ENCODE peak calls at places on chromosomes 6 and 20, in ten cellular contexts. One of them, this sample, is unnamed. For H3K4me1, the result is how much of the 10 kb centered on the place peaks cover.

GRCh38 chr20:10461495-10461894 is 26.4 kb downstream of the SLX4IP start:
- DNase-seq in ovary: no peak
- DNase-seq in lung: no peak
- DNase-seq in colonic mucosa: no peak
- DNase-seq in stomach: no peak
- DNase-seq in heart right ventricle: no peak
- DNase-seq in psoas muscle: no peak
- DNase-seq in pancreas: peak
- DNase-seq in PC-9: no peak
- DNase-seq in uterus: no peak
- DNase-seq in this sample: no peak

GRCh38 chr6:105746539-105746938 is 339.6 kb upstream of the PRDM1 start:
- DNase-seq in ovary: no peak
- DNase-seq in lung: no peak
- DNase-seq in colonic mucosa: no peak
- DNase-seq in stomach: no peak
- DNase-seq in heart right ventricle: no peak
- DNase-seq in psoas muscle: no peak
- DNase-seq in pancreas: no peak
- DNase-seq in PC-9: no peak
- DNase-seq in uterus: no peak
- DNase-seq in this sample: no peak

GRCh38 chr6:7373739-7374138 is 15.8 kb downstream of the CAGE1 start:
- DNase-seq in ovary: no peak
- DNase-seq in lung: no peak
- DNase-seq in colonic mucosa: peak
- DNase-seq in stomach: no peak
- DNase-seq in heart right ventricle: no peak
- DNase-seq in psoas muscle: no peak
- DNase-seq in pancreas: no peak
- DNase-seq in PC-9: no peak
- DNase-seq in uterus: no peak
- DNase-seq in this sample: no peak

GRCh38 chr6:39387785-39388184 is 65.3 kb upstream of the KCNK16 start:
- DNase-seq in ovary: no peak
- DNase-seq in lung: no peak
- DNase-seq in colonic mucosa: no peak
- DNase-seq in stomach: no peak
- DNase-seq in heart right ventricle: no peak
- DNase-seq in psoas muscle: no peak
- DNase-seq in pancreas: no peak
- DNase-seq in PC-9: no peak
- DNase-seq in uterus: no peak
- DNase-seq in this sample: no peak

GRCh38 chr6:168200571-168201134 is 118.9 kb downstream of the DACT2 start:
- DNase-seq in ovary: no peak
- DNase-seq in lung: no peak
- DNase-seq in colonic mucosa: no peak
- DNase-seq in stomach: no peak
- DNase-seq in heart right ventricle: no peak
- DNase-seq in psoas muscle: no peak
- DNase-seq in pancreas: no peak
- DNase-seq in PC-9: no peak
- DNase-seq in uterus: no peak
- DNase-seq in this sample: no peak

GRCh38 chr20:35432430-35432735 is 5.6 kb downstream of the GDF5 start:
- DNase-seq in ovary: no peak
- DNase-seq in lung: no peak
- DNase-seq in colonic mucosa: no peak
- DNase-seq in stomach: no peak
- DNase-seq in heart right ventricle: no peak
- DNase-seq in psoas muscle: no peak
- DNase-seq in pancreas: no peak
- DNase-seq in PC-9: no peak
- DNase-seq in uterus: no peak
- DNase-seq in this sample: no peak

GRCh38 chr20:57907131-57908083 is 197.6 kb upstream of the PMEPA1 start:
- DNase-seq in ovary: no peak
- DNase-seq in lung: no peak
- DNase-seq in colonic mucosa: no peak
- DNase-seq in stomach: no peak
- DNase-seq in heart right ventricle: no peak
- DNase-seq in psoas muscle: no peak
- DNase-seq in pancreas: no peak
- DNase-seq in PC-9: no peak
- DNase-seq in uterus: no peak
- DNase-seq in this sample: no peak

GRCh38 chr20:46660487-46660886 is 9.2 kb upstream of the SLC13A3 start:
- DNase-seq in ovary: no peak
- DNase-seq in lung: no peak
- DNase-seq in colonic mucosa: no peak
- DNase-seq in stomach: no peak
- DNase-seq in heart right ventricle: no peak
- DNase-seq in psoas muscle: no peak
- DNase-seq in pancreas: no peak
- DNase-seq in PC-9: no peak
- DNase-seq in uterus: no peak
- DNase-seq in this sample: no peak

GRCh38 chr20:50858525-50858924 is 63.7 kb downstream of the BCAS4 start:
- DNase-seq in ovary: no peak
- DNase-seq in lung: no peak
- DNase-seq in colonic mucosa: no peak
- DNase-seq in stomach: no peak
- DNase-seq in heart right ventricle: no peak
- DNase-seq in psoas muscle: no peak
- DNase-seq in pancreas: no peak
- DNase-seq in PC-9: no peak
- DNase-seq in uterus: no peak
- DNase-seq in this sample: no peak

GRCh38 chr6:83867527-83868161 is 8.2 kb downstream of the CYB5R4 start:
- DNase-seq in ovary: no peak
- DNase-seq in lung: peak
- DNase-seq in colonic mucosa: peak
- DNase-seq in stomach: peak
- DNase-seq in heart right ventricle: peak
- DNase-seq in psoas muscle: no peak
- DNase-seq in pancreas: no peak
- DNase-seq in PC-9: peak
- DNase-seq in uterus: no peak
- DNase-seq in this sample: no peak

GRCh38 chr6:48111143-48111506 is at the start of gene PTCHD4:
- DNase-seq in ovary: no peak
- DNase-seq in lung: no peak
- DNase-seq in colonic mucosa: no peak
- DNase-seq in stomach: no peak
- DNase-seq in heart right ventricle: no peak
- DNase-seq in psoas muscle: no peak
- DNase-seq in pancreas: no peak
- DNase-seq in PC-9: no peak
- DNase-seq in uterus: peak
- DNase-seq in this sample: no peak

GRCh38 chr20:23820493-23820892 is 6.0 kb downstream of the CST2 start:
- DNase-seq in ovary: no peak
- DNase-seq in lung: peak
- DNase-seq in colonic mucosa: no peak
- DNase-seq in stomach: no peak
- DNase-seq in heart right ventricle: no peak
- DNase-seq in psoas muscle: no peak
- DNase-seq in pancreas: no peak
- DNase-seq in PC-9: no peak
- DNase-seq in uterus: no peak
- DNase-seq in this sample: no peak

GRCh38 chr6:143742955-143743255 is 65.1 kb downstream of the PHACTR2 start:
- DNase-seq in ovary: no peak
- DNase-seq in lung: no peak
- DNase-seq in colonic mucosa: no peak
- DNase-seq in stomach: no peak
- DNase-seq in heart right ventricle: no peak
- DNase-seq in psoas muscle: no peak
- DNase-seq in pancreas: no peak
- DNase-seq in PC-9: no peak
- DNase-seq in uterus: no peak
- DNase-seq in this sample: no peak
- H3K27ac ChIP-seq in ovary: no peak
- H3K27ac ChIP-seq in lung: no peak
- H3K27ac ChIP-seq in colonic mucosa: peak
- H3K27ac ChIP-seq in stomach: peak
- H3K27ac ChIP-seq in heart right ventricle: peak
- H3K27ac ChIP-seq in psoas muscle: peak
- H3K27ac ChIP-seq in pancreas: no peak
- H3K27ac ChIP-seq in PC-9: no peak
- H3K27ac ChIP-seq in uterus: peak
- H3K27ac ChIP-seq in this sample: no peak

GRCh38 chr6:25971187-25971811 is 8.7 kb downstream of the TRIM38 start:
- DNase-seq in ovary: peak
- DNase-seq in lung: peak
- DNase-seq in colonic mucosa: no peak
- DNase-seq in stomach: no peak
- DNase-seq in heart right ventricle: no peak
- DNase-seq in psoas muscle: no peak
- DNase-seq in pancreas: no peak
- DNase-seq in PC-9: peak
- DNase-seq in uterus: peak
- DNase-seq in this sample: no peak

GRCh38 chr6:25968769-25969168 is 6.2 kb downstream of the TRIM38 start:
- DNase-seq in ovary: no peak
- DNase-seq in lung: no peak
- DNase-seq in colonic mucosa: no peak
- DNase-seq in stomach: no peak
- DNase-seq in heart right ventricle: no peak
- DNase-seq in psoas muscle: no peak
- DNase-seq in pancreas: no peak
- DNase-seq in PC-9: no peak
- DNase-seq in uterus: no peak
- DNase-seq in this sample: no peak

GRCh38 chr6:25963426-25964123 is 973 bp downstream of the TRIM38 start:
- DNase-seq in ovary: no peak
- DNase-seq in lung: no peak
- DNase-seq in colonic mucosa: peak
- DNase-seq in stomach: no peak
- DNase-seq in heart right ventricle: no peak
- DNase-seq in psoas muscle: no peak
- DNase-seq in pancreas: no peak
- DNase-seq in PC-9: peak
- DNase-seq in uterus: no peak
- DNase-seq in this sample: no peak

GRCh38 chr6:25962368-25963127 is at the start of gene TRIM38:
- DNase-seq in ovary: peak
- DNase-seq in lung: peak
- DNase-seq in colonic mucosa: peak
- DNase-seq in stomach: peak
- DNase-seq in heart right ventricle: no peak
- DNase-seq in psoas muscle: no peak
- DNase-seq in pancreas: peak
- DNase-seq in PC-9: peak
- DNase-seq in uterus: peak
- DNase-seq in this sample: peak

GRCh38 chr6:25966707-25967106 is 4.1 kb downstream of the TRIM38 start:
- DNase-seq in ovary: no peak
- DNase-seq in lung: no peak
- DNase-seq in colonic mucosa: no peak
- DNase-seq in stomach: no peak
- DNase-seq in heart right ventricle: no peak
- DNase-seq in psoas muscle: no peak
- DNase-seq in pancreas: no peak
- DNase-seq in PC-9: no peak
- DNase-seq in uterus: no peak
- DNase-seq in this sample: no peak
- H3K4me3 ChIP-seq in ovary: no peak
- H3K4me3 ChIP-seq in lung: no peak
- H3K4me3 ChIP-seq in colonic mucosa: no peak
- H3K4me3 ChIP-seq in stomach: no peak
- H3K4me3 ChIP-seq in heart right ventricle: no peak
- H3K4me3 ChIP-seq in psoas muscle: no peak
- H3K4me3 ChIP-seq in pancreas: no peak
- H3K4me3 ChIP-seq in PC-9: no peak
- H3K4me3 ChIP-seq in uterus: no peak
- H3K4me3 ChIP-seq in this sample: peak

DNA sequence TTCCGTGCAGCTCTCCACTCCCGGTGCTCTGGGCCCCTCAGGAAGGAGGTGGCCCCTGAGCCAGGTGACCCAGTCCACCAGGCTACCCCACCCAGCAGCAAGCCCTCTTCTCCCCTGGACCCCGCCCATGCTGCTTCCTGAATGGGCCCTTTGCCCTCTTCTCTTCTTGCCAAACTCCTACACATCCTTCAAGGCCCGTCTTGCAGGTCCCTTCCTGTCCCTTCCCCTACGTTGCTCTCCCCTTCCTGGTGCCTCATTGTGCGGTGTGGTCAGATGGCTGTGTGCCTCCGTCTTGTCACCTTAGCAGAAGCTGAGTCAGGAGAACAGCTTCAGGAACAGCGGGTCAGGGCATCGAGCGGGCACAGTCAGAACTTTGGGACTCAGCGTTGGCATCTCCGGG is 3.4 kb upstream of the GATA5 start:
- DNase-seq in ovary: no peak
- DNase-seq in lung: no peak
- DNase-seq in colonic mucosa: no peak
- DNase-seq in stomach: no peak
- DNase-seq in heart right ventricle: no peak
- DNase-seq in psoas muscle: no peak
- DNase-seq in pancreas: no peak
- DNase-seq in PC-9: no peak
- DNase-seq in uterus: no peak
- DNase-seq in this sample: no peak
- H3K4me1 ChIP-seq in ovary: under half
- H3K4me1 ChIP-seq in lung: under half
- H3K4me1 ChIP-seq in colonic mucosa: under half
- H3K4me1 ChIP-seq in stomach: half or more
- H3K4me1 ChIP-seq in heart right ventricle: under half
- H3K4me1 ChIP-seq in psoas muscle: under half
- H3K4me1 ChIP-seq in pancreas: under half
- H3K4me1 ChIP-seq in PC-9: under half
- H3K4me1 ChIP-seq in uterus: under half
- H3K4me1 ChIP-seq in this sample: under half

DNA sequence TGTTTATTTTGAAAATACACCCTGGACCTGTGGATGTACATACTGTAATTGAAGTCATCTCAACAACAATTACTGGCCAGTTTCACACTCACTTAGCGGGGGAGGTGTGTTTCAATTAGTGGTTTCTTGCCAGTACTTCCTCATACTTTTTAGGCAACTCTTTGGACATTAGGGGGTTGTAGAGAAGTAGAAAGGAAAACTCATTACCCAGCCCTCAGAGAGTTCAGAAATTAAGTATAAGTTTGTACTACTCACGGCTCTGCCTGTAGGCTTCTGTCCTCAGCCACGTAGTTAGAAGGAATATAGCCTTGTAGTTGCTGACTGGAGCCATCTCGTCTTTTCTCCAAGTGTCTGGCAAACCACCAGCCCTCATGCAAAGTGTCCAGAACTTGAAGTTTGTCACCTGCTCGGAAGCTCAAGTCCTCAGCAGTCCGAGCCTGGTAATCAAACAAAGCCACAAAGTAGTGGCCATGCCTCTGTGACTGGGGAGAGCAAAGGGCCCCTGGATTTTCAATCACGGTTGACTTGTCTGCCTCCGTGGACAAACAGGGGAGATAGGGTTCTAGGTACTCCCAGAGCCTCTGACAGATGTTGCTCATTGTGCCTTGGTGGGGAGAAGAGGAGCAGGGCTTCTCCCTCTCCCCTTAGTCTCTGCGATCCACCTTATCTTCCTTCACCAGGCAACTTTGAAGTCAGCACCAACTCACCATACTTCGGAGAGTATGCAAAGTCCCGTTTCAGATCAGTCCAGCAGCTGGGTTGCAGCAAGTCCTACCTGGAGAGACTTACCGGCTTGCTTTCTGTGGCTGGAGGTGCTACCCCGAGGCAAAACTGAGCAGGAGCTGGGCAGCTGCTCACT is 749 bp downstream of the FRK start:
- DNase-seq in ovary: no peak
- DNase-seq in lung: peak
- DNase-seq in colonic mucosa: peak
- DNase-seq in stomach: peak
- DNase-seq in heart right ventricle: no peak
- DNase-seq in psoas muscle: no peak
- DNase-seq in pancreas: peak
- DNase-seq in PC-9: peak
- DNase-seq in uterus: peak
- DNase-seq in this sample: no peak
- H3K27ac ChIP-seq in ovary: peak
- H3K27ac ChIP-seq in lung: peak
- H3K27ac ChIP-seq in colonic mucosa: peak
- H3K27ac ChIP-seq in stomach: peak
- H3K27ac ChIP-seq in heart right ventricle: peak
- H3K27ac ChIP-seq in psoas muscle: peak
- H3K27ac ChIP-seq in pancreas: peak
- H3K27ac ChIP-seq in PC-9: peak
- H3K27ac ChIP-seq in uterus: peak
- H3K27ac ChIP-seq in this sample: no peak

This sample was measured in CD8-positive, alpha-beta memory T cell.